ENCODE peak calls at places on chromosomes 13 and 19, in five cellular contexts. One of them, this sample, is unnamed.

GRCh38 chr13:91353494-91353893 is 6.0 kb downstream of the MIR17HG start:
- DNase-seq in testis: no peak
- DNase-seq in Peyer's patch: no peak
- DNase-seq in kidney: no peak
- DNase-seq in psoas muscle: no peak
- DNase-seq in this sample: no peak

GRCh38 chr13:76621726-76622125 is 264.5 kb downstream of the KCTD12 start:
- DNase-seq in Peyer's patch: no peak
- DNase-seq in testis: no peak
- DNase-seq in kidney: no peak
- DNase-seq in psoas muscle: no peak
- DNase-seq in this sample: no peak

GRCh38 chr19:9819590-9819898 is 665 bp upstream of the FBXL12 start:
- DNase-seq in psoas muscle: no peak
- DNase-seq in kidney: no peak
- DNase-seq in Peyer's patch: no peak
- DNase-seq in testis: no peak
- DNase-seq in this sample: no peak

GRCh38 chr19:14683439-14683838 is 6.4 kb upstream of the ZNF333 start:
- DNase-seq in Peyer's patch: no peak
- DNase-seq in testis: no peak
- DNase-seq in psoas muscle: no peak
- DNase-seq in kidney: no peak
- DNase-seq in this sample: no peak

GRCh38 chr13:42524487-42525034 is 49.4 kb upstream of the TNFSF11 start:
- DNase-seq in psoas muscle: no peak
- DNase-seq in testis: no peak
- DNase-seq in kidney: no peak
- DNase-seq in Peyer's patch: no peak
- DNase-seq in this sample: no peak

GRCh38 chr13:100039740-100040139 is 49.2 kb upstream of the PCCA start:
- DNase-seq in testis: no peak
- DNase-seq in Peyer's patch: no peak
- DNase-seq in kidney: no peak
- DNase-seq in psoas muscle: no peak
- DNase-seq in this sample: no peak

GRCh38 chr13:33934936-33935510 is 117.1 kb downstream of the RFC3 start:
- DNase-seq in testis: no peak
- DNase-seq in Peyer's patch: no peak
- DNase-seq in kidney: no peak
- DNase-seq in psoas muscle: no peak
- DNase-seq in this sample: no peak

GRCh38 chr13:50085063-50085462 is 69.8 kb downstream of the KCNRG start:
- DNase-seq in psoas muscle: no peak
- DNase-seq in testis: no peak
- DNase-seq in Peyer's patch: no peak
- DNase-seq in kidney: no peak
- DNase-seq in this sample: no peak

GRCh38 chr19:49190781-49191180 is 33.2 kb downstream of the TRPM4 start:
- DNase-seq in Peyer's patch: no peak
- DNase-seq in kidney: no peak
- DNase-seq in testis: no peak
- DNase-seq in psoas muscle: no peak
- DNase-seq in this sample: no peak

GRCh38 chr13:94431569-94431968 is 47.9 kb downstream of the DCT start:
- DNase-seq in Peyer's patch: no peak
- DNase-seq in kidney: no peak
- DNase-seq in testis: no peak
- DNase-seq in psoas muscle: no peak
- DNase-seq in this sample: no peak

GRCh38 chr13:101706651-101707050 is 254.2 kb downstream of the ITGBL1 start:
- DNase-seq in testis: no peak
- DNase-seq in kidney: no peak
- DNase-seq in psoas muscle: no peak
- DNase-seq in Peyer's patch: no peak
- DNase-seq in this sample: peak; percentile 84

GRCh38 chr19:39506944-39507714 is 7.8 kb upstream of the SELENOV start:
- DNase-seq in testis: peak; percentile 81
- DNase-seq in Peyer's patch: no peak
- DNase-seq in psoas muscle: no peak
- DNase-seq in kidney: no peak
- DNase-seq in this sample: peak; percentile 43

GRCh38 chr19:13729859-13730258 is 34.5 kb upstream of the MRI1 start:
- DNase-seq in psoas muscle: no peak
- DNase-seq in testis: no peak
- DNase-seq in Peyer's patch: no peak
- DNase-seq in kidney: no peak
- DNase-seq in this sample: no peak

GRCh38 chr19:5692785-5693194 is 2.7 kb downstream of the RPL36 start:
- DNase-seq in Peyer's patch: no peak
- DNase-seq in psoas muscle: no peak
- DNase-seq in testis: no peak
- DNase-seq in kidney: no peak
- DNase-seq in this sample: no peak

GRCh38 chr19:44869728-44870470 is 21.2 kb upstream of the TOMM40 start:
- DNase-seq in kidney: no peak
- DNase-seq in Peyer's patch: peak; percentile 28
- DNase-seq in testis: peak; percentile 39
- DNase-seq in psoas muscle: peak; percentile 65
- DNase-seq in this sample: no peak

GRCh38 chr13:36839981-36840380 is 21.0 kb downstream of the RFXAP start:
- DNase-seq in kidney: no peak
- DNase-seq in testis: no peak
- DNase-seq in psoas muscle: no peak
- DNase-seq in Peyer's patch: no peak
- DNase-seq in this sample: no peak

GRCh38 chr19:15304140-15304705 is 28.1 kb downstream of the BRD4 start:
- DNase-seq in psoas muscle: peak; percentile 67
- DNase-seq in testis: no peak
- DNase-seq in Peyer's patch: no peak
- DNase-seq in kidney: no peak
- DNase-seq in this sample: no peak

GRCh38 chr13:48009298-48009697 is 8.2 kb upstream of the SUCLA2 start:
- DNase-seq in testis: no peak
- DNase-seq in psoas muscle: no peak
- DNase-seq in Peyer's patch: no peak
- DNase-seq in kidney: no peak
- DNase-seq in this sample: no peak

GRCh38 chr13:47875206-47875605 is 125.9 kb downstream of the SUCLA2 start:
- DNase-seq in Peyer's patch: no peak
- DNase-seq in testis: no peak
- DNase-seq in kidney: no peak
- DNase-seq in psoas muscle: no peak
- DNase-seq in this sample: no peak

GRCh38 chr19:51450730-51451307 is 7.4 kb downstream of the SIGLEC8 start:
- DNase-seq in Peyer's patch: no peak
- DNase-seq in kidney: no peak
- DNase-seq in testis: no peak
- DNase-seq in psoas muscle: no peak
- DNase-seq in this sample: no peak

GRCh38 chr13:21033866-21034601 is 27.4 kb downstream of the LATS2 start:
- DNase-seq in kidney: no peak
- DNase-seq in psoas muscle: no peak
- DNase-seq in Peyer's patch: no peak
- DNase-seq in testis: no peak
- DNase-seq in this sample: no peak

GRCh38 chr19:19650331-19650730 is 6.9 kb upstream of the GMIP start:
- DNase-seq in kidney: no peak
- DNase-seq in testis: no peak
- DNase-seq in Peyer's patch: no peak
- DNase-seq in psoas muscle: no peak
- DNase-seq in this sample: no peak

GRCh38 chr13:96379967-96380366 is 290.1 kb downstream of the HS6ST3 start:
- DNase-seq in kidney: no peak
- DNase-seq in testis: no peak
- DNase-seq in Peyer's patch: no peak
- DNase-seq in psoas muscle: no peak
- DNase-seq in this sample: no peak

GRCh38 chr13:20566424-20566916 is 487 bp upstream of the IFT88 start:
- DNase-seq in Peyer's patch: no peak
- DNase-seq in psoas muscle: no peak
- DNase-seq in kidney: no peak
- DNase-seq in testis: no peak
- DNase-seq in this sample: no peak

GRCh38 chr19:3285647-3286176 is 61.3 kb downstream of the CELF5 start:
- DNase-seq in testis: no peak
- DNase-seq in kidney: peak; percentile 86
- DNase-seq in Peyer's patch: no peak
- DNase-seq in psoas muscle: peak; percentile 50
- DNase-seq in this sample: no peak

GRCh38 chr19:32876919-32877285 is 7.3 kb upstream of the SLC7A9 start:
- DNase-seq in testis: no peak
- DNase-seq in Peyer's patch: no peak
- DNase-seq in kidney: no peak
- DNase-seq in psoas muscle: no peak
- DNase-seq in this sample: no peak

GRCh38 chr13:105462098-105462497 is 1073.4 kb downstream of the EFNB2 start:
- DNase-seq in kidney: no peak
- DNase-seq in psoas muscle: no peak
- DNase-seq in Peyer's patch: no peak
- DNase-seq in testis: no peak
- DNase-seq in this sample: no peak

GRCh38 chr13:111344471-111345191 is 24.2 kb downstream of the TEX29 start:
- DNase-seq in testis: no peak
- DNase-seq in kidney: no peak
- DNase-seq in Peyer's patch: no peak
- DNase-seq in psoas muscle: peak; percentile 85
- DNase-seq in this sample: no peak

GRCh38 chr19:37699057-37699456 is 20.5 kb downstream of the ZNF607 start:
- DNase-seq in psoas muscle: no peak
- DNase-seq in Peyer's patch: no peak
- DNase-seq in kidney: no peak
- DNase-seq in testis: no peak
- DNase-seq in this sample: no peak

GRCh38 chr13:55013051-55013450 is 1984.4 kb downstream of the OLFM4 start:
- DNase-seq in testis: no peak
- DNase-seq in psoas muscle: no peak
- DNase-seq in kidney: no peak
- DNase-seq in Peyer's patch: no peak
- DNase-seq in this sample: no peak

DNA sequence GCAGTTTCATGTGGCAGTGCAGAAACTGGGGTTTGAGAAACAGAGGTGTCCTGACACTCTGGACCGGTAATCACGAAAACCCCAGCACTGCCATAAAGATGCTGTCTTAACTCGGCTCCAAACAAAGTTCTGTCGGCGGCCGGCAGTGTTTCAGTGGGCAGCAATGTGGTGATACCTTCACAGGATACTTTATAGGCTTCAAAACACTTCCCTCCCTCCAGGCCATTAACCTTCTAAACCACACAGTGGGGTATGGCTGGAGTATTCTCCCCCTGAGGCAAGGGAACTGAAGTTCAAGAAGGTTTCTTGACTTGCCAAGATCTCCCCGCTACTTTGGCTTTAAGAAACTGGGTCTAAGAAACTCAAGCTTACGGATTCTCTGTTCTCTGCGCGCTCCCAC is 1.1 kb downstream of the RUBCNL start:
- DNase-seq in psoas muscle: no peak
- DNase-seq in kidney: no peak
- DNase-seq in Peyer's patch: no peak
- DNase-seq in testis: no peak
- DNase-seq in this sample: no peak
- H3K4me3 ChIP-seq in psoas muscle: peak overlapping the region; percentile 51
- H3K4me3 ChIP-seq in kidney: no peak overlapping the region
- H3K4me3 ChIP-seq in Peyer's patch: peak overlapping the region; percentile 50
- H3K4me3 ChIP-seq in testis: peak overlapping the region; percentile 70
- H3K4me3 ChIP-seq in this sample: peak overlapping the region; percentile 79

DNA sequence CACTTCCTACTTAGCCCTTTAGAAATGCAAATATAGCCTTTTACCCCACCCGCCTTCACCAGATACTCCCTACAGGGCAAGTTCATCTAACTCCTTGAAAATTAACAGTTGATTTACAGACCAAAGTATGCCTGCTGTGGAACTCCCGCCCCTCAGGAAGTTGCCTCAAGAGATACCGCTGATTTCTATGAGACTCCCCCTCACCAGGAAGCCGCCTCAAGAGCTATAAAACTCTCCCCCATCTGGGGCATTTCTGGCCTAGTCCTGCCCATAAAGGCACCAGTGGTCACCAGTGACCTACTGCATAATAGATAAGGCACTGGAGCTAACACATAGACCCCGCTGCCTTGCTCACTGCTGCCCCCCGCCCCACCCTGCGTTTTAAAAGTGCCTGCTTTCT is 201.7 kb upstream of the UBL3 start:
- DNase-seq in psoas muscle: no peak
- DNase-seq in Peyer's patch: no peak
- DNase-seq in kidney: no peak
- DNase-seq in testis: no peak
- DNase-seq in this sample: peak; percentile 63
- H3K4me3 ChIP-seq in psoas muscle: no peak overlapping the region
- H3K4me3 ChIP-seq in Peyer's patch: no peak overlapping the region
- H3K4me3 ChIP-seq in kidney: no peak overlapping the region
- H3K4me3 ChIP-seq in testis: no peak overlapping the region
- H3K4me3 ChIP-seq in this sample: no peak overlapping the region

GRCh38 chr19:1847684-1848398 is 442 bp downstream of the REXO1 start:
- DNase-seq in testis: peak; percentile 66
- DNase-seq in kidney: peak; percentile 85
- DNase-seq in Peyer's patch: no peak
- DNase-seq in psoas muscle: no peak
- DNase-seq in this sample: no peak
- H3K4me3 ChIP-seq in testis: peak overlapping the region; percentile 97
- H3K4me3 ChIP-seq in kidney: peak overlapping the region; percentile 75
- H3K4me3 ChIP-seq in Peyer's patch: peak overlapping the region; percentile 94
- H3K4me3 ChIP-seq in psoas muscle: peak overlapping the region; percentile 88
- H3K4me3 ChIP-seq in this sample: peak overlapping the region; percentile 86

GRCh38 chr13:24083141-24083540 is 77.4 kb upstream of the SPATA13 start:
- DNase-seq in kidney: no peak
- DNase-seq in psoas muscle: no peak
- DNase-seq in Peyer's patch: no peak
- DNase-seq in testis: no peak
- DNase-seq in this sample: no peak

GRCh38 chr13:24083722-24084421 is 76.6 kb upstream of the SPATA13 start:
- DNase-seq in kidney: no peak
- DNase-seq in Peyer's patch: no peak
- DNase-seq in psoas muscle: no peak
- DNase-seq in testis: peak; percentile 43
- DNase-seq in this sample: no peak

GRCh38 chr13:24076636-24077035 is 83.9 kb upstream of the SPATA13 start:
- DNase-seq in Peyer's patch: no peak
- DNase-seq in kidney: no peak
- DNase-seq in psoas muscle: no peak
- DNase-seq in testis: no peak
- DNase-seq in this sample: no peak

GRCh38 chr13:24081388-24081787 is 79.1 kb upstream of the SPATA13 start:
- DNase-seq in psoas muscle: no peak
- DNase-seq in testis: no peak
- DNase-seq in Peyer's patch: no peak
- DNase-seq in kidney: no peak
- DNase-seq in this sample: no peak

DNA sequence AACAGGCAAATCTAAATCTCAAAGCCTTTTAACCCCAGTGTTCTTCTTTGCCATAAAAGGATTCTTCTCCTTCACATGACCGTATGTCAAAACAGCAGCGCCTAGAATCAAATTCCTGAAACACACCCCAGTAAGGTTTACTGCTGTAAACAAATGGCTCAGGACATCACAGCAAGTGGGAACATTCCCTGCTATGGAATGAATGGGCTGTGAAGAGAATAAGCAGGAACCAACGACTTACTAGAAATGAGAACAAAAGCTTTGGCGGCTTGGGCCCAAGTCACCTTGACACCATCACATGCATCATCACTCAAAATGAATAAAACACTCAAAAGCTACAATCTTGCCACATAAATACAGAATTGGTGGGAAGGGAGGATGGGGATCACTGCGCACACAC is 80.4 kb upstream of the SPATA13 start:
- DNase-seq in Peyer's patch: no peak
- DNase-seq in kidney: no peak
- DNase-seq in psoas muscle: no peak
- DNase-seq in testis: no peak
- DNase-seq in this sample: no peak
- H3K4me3 ChIP-seq in Peyer's patch: no peak overlapping the region
- H3K4me3 ChIP-seq in kidney: no peak overlapping the region
- H3K4me3 ChIP-seq in psoas muscle: no peak overlapping the region
- H3K4me3 ChIP-seq in testis: no peak overlapping the region
- H3K4me3 ChIP-seq in this sample: no peak overlapping the region

This sample was measured in Jurkat, Clone E6-1.